ENCODE peak calls at places on chromosome 11, in four cellular contexts. One of them, this sample, is unnamed.

GRCh38 chr11:35875466-35875865 is 68.4 kb upstream of the LDLRAD3 start:
- DNase-seq in activated CD4-positive, alpha-beta T cell treated with anti-CD3 and anti-CD28 coated beads, Interleukin-2, amount 50 U/mL, for 48 hours: no peak
- DNase-seq in fibroblast of mammary gland: no peak
- DNase-seq in cardiac muscle cell: no peak
- DNase-seq in this sample: no peak

GRCh38 chr11:605286-606129 is 10.2 kb downstream of the IRF7 start:
- DNase-seq in activated CD4-positive, alpha-beta T cell treated with anti-CD3 and anti-CD28 coated beads, Interleukin-2, amount 50 U/mL, for 48 hours: no peak
- DNase-seq in fibroblast of mammary gland: no peak
- DNase-seq in cardiac muscle cell: no peak
- DNase-seq in this sample: no peak

GRCh38 chr11:46278387-46279173 is 1.1 kb downstream of the CREB3L1 start:
- DNase-seq in activated CD4-positive, alpha-beta T cell treated with anti-CD3 and anti-CD28 coated beads, Interleukin-2, amount 50 U/mL, for 48 hours: peak; percentile 43
- DNase-seq in fibroblast of mammary gland: peak; percentile 57
- DNase-seq in cardiac muscle cell: peak; percentile 67
- DNase-seq in this sample: no peak

GRCh38 chr11:129610125-129610524 is 205.5 kb upstream of the TMEM45B start:
- DNase-seq in activated CD4-positive, alpha-beta T cell treated with anti-CD3 and anti-CD28 coated beads, Interleukin-2, amount 50 U/mL, for 48 hours: no peak
- DNase-seq in fibroblast of mammary gland: no peak
- DNase-seq in cardiac muscle cell: no peak
- DNase-seq in this sample: no peak

GRCh38 chr11:42524534-42525227 is 787.1 kb upstream of the API5 start:
- DNase-seq in activated CD4-positive, alpha-beta T cell treated with anti-CD3 and anti-CD28 coated beads, Interleukin-2, amount 50 U/mL, for 48 hours: peak; percentile 3
- DNase-seq in fibroblast of mammary gland: peak; percentile 51
- DNase-seq in cardiac muscle cell: peak; percentile 84
- DNase-seq in this sample: peak; percentile 50

GRCh38 chr11:83677730-83678129 is 391.6 kb upstream of the CCDC90B start:
- DNase-seq in activated CD4-positive, alpha-beta T cell treated with anti-CD3 and anti-CD28 coated beads, Interleukin-2, amount 50 U/mL, for 48 hours: no peak
- DNase-seq in fibroblast of mammary gland: no peak
- DNase-seq in cardiac muscle cell: no peak
- DNase-seq in this sample: no peak

GRCh38 chr11:78109011-78109685 is 29.5 kb upstream of the NDUFC2 start:
- DNase-seq in activated CD4-positive, alpha-beta T cell treated with anti-CD3 and anti-CD28 coated beads, Interleukin-2, amount 50 U/mL, for 48 hours: no peak
- DNase-seq in fibroblast of mammary gland: no peak
- DNase-seq in cardiac muscle cell: no peak
- DNase-seq in this sample: no peak

GRCh38 chr11:16891964-16892363 is 122.2 kb downstream of the PLEKHA7 start:
- DNase-seq in activated CD4-positive, alpha-beta T cell treated with anti-CD3 and anti-CD28 coated beads, Interleukin-2, amount 50 U/mL, for 48 hours: no peak
- DNase-seq in fibroblast of mammary gland: peak; percentile 80
- DNase-seq in cardiac muscle cell: peak; percentile 46
- DNase-seq in this sample: no peak

GRCh38 chr11:110126936-110127335 is 33.7 kb downstream of the ZC3H12C start:
- DNase-seq in activated CD4-positive, alpha-beta T cell treated with anti-CD3 and anti-CD28 coated beads, Interleukin-2, amount 50 U/mL, for 48 hours: no peak
- DNase-seq in fibroblast of mammary gland: no peak
- DNase-seq in cardiac muscle cell: no peak
- DNase-seq in this sample: no peak

GRCh38 chr11:125085301-125086081 is 22.4 kb downstream of the SLC37A2 start:
- DNase-seq in activated CD4-positive, alpha-beta T cell treated with anti-CD3 and anti-CD28 coated beads, Interleukin-2, amount 50 U/mL, for 48 hours: no peak
- DNase-seq in fibroblast of mammary gland: no peak
- DNase-seq in cardiac muscle cell: no peak
- DNase-seq in this sample: no peak

GRCh38 chr11:133991101-133991500 is 34.3 kb upstream of the IGSF9B start:
- DNase-seq in activated CD4-positive, alpha-beta T cell treated with anti-CD3 and anti-CD28 coated beads, Interleukin-2, amount 50 U/mL, for 48 hours: no peak
- DNase-seq in fibroblast of mammary gland: no peak
- DNase-seq in cardiac muscle cell: no peak
- DNase-seq in this sample: no peak

GRCh38 chr11:90204832-90205646 is 17.8 kb downstream of the CHORDC1 start:
- DNase-seq in activated CD4-positive, alpha-beta T cell treated with anti-CD3 and anti-CD28 coated beads, Interleukin-2, amount 50 U/mL, for 48 hours: no peak
- DNase-seq in fibroblast of mammary gland: peak; percentile 75
- DNase-seq in cardiac muscle cell: peak; percentile 76
- DNase-seq in this sample: peak; percentile 62

GRCh38 chr11:35605691-35606090 is 12.6 kb upstream of the FJX1 start:
- DNase-seq in activated CD4-positive, alpha-beta T cell treated with anti-CD3 and anti-CD28 coated beads, Interleukin-2, amount 50 U/mL, for 48 hours: no peak
- DNase-seq in fibroblast of mammary gland: peak; percentile 90
- DNase-seq in cardiac muscle cell: peak; percentile 76
- DNase-seq in this sample: no peak

GRCh38 chr11:2533642-2534115 is 88.9 kb downstream of the KCNQ1 start:
- DNase-seq in activated CD4-positive, alpha-beta T cell treated with anti-CD3 and anti-CD28 coated beads, Interleukin-2, amount 50 U/mL, for 48 hours: no peak
- DNase-seq in fibroblast of mammary gland: peak; percentile 80
- DNase-seq in cardiac muscle cell: peak; percentile 96
- DNase-seq in this sample: peak; percentile 90

GRCh38 chr11:31817621-31818493 is 6.7 kb upstream of the PAX6 start:
- DNase-seq in activated CD4-positive, alpha-beta T cell treated with anti-CD3 and anti-CD28 coated beads, Interleukin-2, amount 50 U/mL, for 48 hours: no peak
- DNase-seq in fibroblast of mammary gland: no peak
- DNase-seq in cardiac muscle cell: no peak
- DNase-seq in this sample: no peak

GRCh38 chr11:98411777-98412176 is 609.0 kb upstream of the CNTN5 start:
- DNase-seq in activated CD4-positive, alpha-beta T cell treated with anti-CD3 and anti-CD28 coated beads, Interleukin-2, amount 50 U/mL, for 48 hours: no peak
- DNase-seq in fibroblast of mammary gland: no peak
- DNase-seq in cardiac muscle cell: no peak
- DNase-seq in this sample: no peak

GRCh38 chr11:111855506-111855905 is 15.9 kb downstream of the ALG9 start:
- DNase-seq in activated CD4-positive, alpha-beta T cell treated with anti-CD3 and anti-CD28 coated beads, Interleukin-2, amount 50 U/mL, for 48 hours: no peak
- DNase-seq in fibroblast of mammary gland: no peak
- DNase-seq in cardiac muscle cell: no peak
- DNase-seq in this sample: no peak

GRCh38 chr11:112694244-112694643 is 267.0 kb upstream of the NCAM1 start:
- DNase-seq in activated CD4-positive, alpha-beta T cell treated with anti-CD3 and anti-CD28 coated beads, Interleukin-2, amount 50 U/mL, for 48 hours: no peak
- DNase-seq in fibroblast of mammary gland: no peak
- DNase-seq in cardiac muscle cell: no peak
- DNase-seq in this sample: no peak

GRCh38 chr11:40338739-40339138 is 1120.7 kb downstream of the LRRC4C start:
- DNase-seq in activated CD4-positive, alpha-beta T cell treated with anti-CD3 and anti-CD28 coated beads, Interleukin-2, amount 50 U/mL, for 48 hours: no peak
- DNase-seq in fibroblast of mammary gland: peak; percentile 70
- DNase-seq in cardiac muscle cell: peak; percentile 21
- DNase-seq in this sample: no peak

GRCh38 chr11:2311456-2312201 is 9.8 kb downstream of the TSPAN32 start:
- DNase-seq in activated CD4-positive, alpha-beta T cell treated with anti-CD3 and anti-CD28 coated beads, Interleukin-2, amount 50 U/mL, for 48 hours: no peak
- DNase-seq in fibroblast of mammary gland: no peak
- DNase-seq in cardiac muscle cell: no peak
- DNase-seq in this sample: no peak

GRCh38 chr11:92295175-92296137 is 70.8 kb downstream of the FAT3 start:
- DNase-seq in activated CD4-positive, alpha-beta T cell treated with anti-CD3 and anti-CD28 coated beads, Interleukin-2, amount 50 U/mL, for 48 hours: no peak
- DNase-seq in fibroblast of mammary gland: peak; percentile 40
- DNase-seq in cardiac muscle cell: peak; percentile 68
- DNase-seq in this sample: no peak

GRCh38 chr11:74276581-74276980 is 34.9 kb downstream of the P4HA3 start:
- DNase-seq in activated CD4-positive, alpha-beta T cell treated with anti-CD3 and anti-CD28 coated beads, Interleukin-2, amount 50 U/mL, for 48 hours: no peak
- DNase-seq in fibroblast of mammary gland: peak; percentile 53
- DNase-seq in cardiac muscle cell: peak; percentile 49
- DNase-seq in this sample: no peak

GRCh38 chr11:83054904-83055380 is 16.8 kb downstream of the RAB30 start:
- DNase-seq in activated CD4-positive, alpha-beta T cell treated with anti-CD3 and anti-CD28 coated beads, Interleukin-2, amount 50 U/mL, for 48 hours: no peak
- DNase-seq in fibroblast of mammary gland: no peak
- DNase-seq in cardiac muscle cell: no peak
- DNase-seq in this sample: no peak

GRCh38 chr11:11374358-11375148 is 21.5 kb upstream of the CSNK2A3 start:
- DNase-seq in activated CD4-positive, alpha-beta T cell treated with anti-CD3 and anti-CD28 coated beads, Interleukin-2, amount 50 U/mL, for 48 hours: no peak
- DNase-seq in fibroblast of mammary gland: no peak
- DNase-seq in cardiac muscle cell: no peak
- DNase-seq in this sample: no peak

GRCh38 chr11:94132823-94133408 is 4.3 kb downstream of the PANX1 start:
- DNase-seq in activated CD4-positive, alpha-beta T cell treated with anti-CD3 and anti-CD28 coated beads, Interleukin-2, amount 50 U/mL, for 48 hours: no peak
- DNase-seq in fibroblast of mammary gland: no peak
- DNase-seq in cardiac muscle cell: no peak
- DNase-seq in this sample: no peak

GRCh38 chr11:17890333-17890732 is 122.5 kb downstream of the SERGEF start:
- DNase-seq in activated CD4-positive, alpha-beta T cell treated with anti-CD3 and anti-CD28 coated beads, Interleukin-2, amount 50 U/mL, for 48 hours: no peak
- DNase-seq in fibroblast of mammary gland: no peak
- DNase-seq in cardiac muscle cell: no peak
- DNase-seq in this sample: no peak

GRCh38 chr11:94681140-94681539 is 87.0 kb upstream of the AMOTL1 start:
- DNase-seq in activated CD4-positive, alpha-beta T cell treated with anti-CD3 and anti-CD28 coated beads, Interleukin-2, amount 50 U/mL, for 48 hours: no peak
- DNase-seq in fibroblast of mammary gland: no peak
- DNase-seq in cardiac muscle cell: no peak
- DNase-seq in this sample: no peak